ENCODE peak calls at places on chromosome 14, in eight cellular contexts. G is kidney, F is left lung, Y is transverse colon, M is fibroblast of lung, P is A549, E is psoas muscle, W is tibial artery. U is an unnamed sample.

GRCh38 chr14:98864211-98864610 is 407.8 kb downstream of the BCL11B start:
- DNase-seq in M (no peak), P (no peak), G (no peak), E (no peak), Y (no peak), F (no peak), W (no peak), U (no peak)

GRCh38 chr14:63938198-63939005 is 85.6 kb downstream of the SYNE2 start:
- DNase-seq in Y (no peak), P (no peak), G (peak; percentile 74), M (no peak), W (no peak), E (no peak), F (no peak), U (no peak)

GRCh38 chr14:73886449-73887115 is at the start of gene ZNF410:
- DNase-seq in G (peak; percentile 98), P (peak; percentile 97), F (peak; percentile 96), M (peak; percentile 98), W (peak; percentile 94), Y (peak; percentile 94), E (peak; percentile 95), U (peak; percentile 94)

GRCh38 chr14:98345186-98345585 is 926.8 kb downstream of the BCL11B start:
- DNase-seq in F (no peak), Y (no peak), M (no peak), E (no peak), G (no peak), P (no peak), W (no peak), U (no peak)

GRCh38 chr14:81388236-81388801 is 11.8 kb downstream of the STON2 start:
- DNase-seq in M (no peak), Y (no peak), E (no peak), P (no peak), F (no peak), W (no peak), G (no peak), U (no peak)

GRCh38 chr14:55454264-55455151 is 14.1 kb upstream of the TBPL2 start:
- DNase-seq in M (peak; percentile 73), W (peak; percentile 33), F (no peak), P (peak; percentile 55), Y (peak; percentile 68), E (no peak), G (no peak), U (peak; percentile 52)

GRCh38 chr14:91898256-91898843 is 31.0 kb upstream of the TC2N start:
- DNase-seq in Y (no peak), M (peak; percentile 25), W (no peak), G (no peak), F (no peak), E (no peak), P (no peak), U (no peak)

GRCh38 chr14:41597647-41598046 is 9.0 kb upstream of the LRFN5 start:
- DNase-seq in W (no peak), F (no peak), E (peak; percentile 6), M (no peak), Y (no peak), P (no peak), G (peak; percentile 27), U (no peak)

GRCh38 chr14:54599932-54600331 is 33.0 kb downstream of the SAMD4A start:
- DNase-seq in E (no peak), G (no peak), P (no peak), M (no peak), W (no peak), F (no peak), Y (no peak), U (no peak)

GRCh38 chr14:25381498-25381897 is 331.6 kb upstream of the STXBP6 start:
- DNase-seq in F (no peak), M (no peak), W (no peak), E (no peak), P (peak; percentile 12), Y (no peak), G (no peak), U (no peak)

GRCh38 chr14:100780646-100781355 is 45.1 kb upstream of the MEG3 start:
- DNase-seq in P (no peak), F (no peak), Y (peak; percentile 2), G (no peak), M (no peak), E (no peak), W (no peak), U (no peak)

GRCh38 chr14:91326514-91326832 is 82.0 kb upstream of the GPR68 start:
- DNase-seq in E (no peak), P (no peak), M (no peak), G (no peak), W (no peak), Y (no peak), F (no peak), U (no peak)

GRCh38 chr14:65080954-65081747 is 21.2 kb downstream of the MAX start:
- DNase-seq in Y (peak; percentile 84), G (no peak), W (no peak), E (no peak), P (no peak), M (no peak), F (no peak), U (no peak)

DNA sequence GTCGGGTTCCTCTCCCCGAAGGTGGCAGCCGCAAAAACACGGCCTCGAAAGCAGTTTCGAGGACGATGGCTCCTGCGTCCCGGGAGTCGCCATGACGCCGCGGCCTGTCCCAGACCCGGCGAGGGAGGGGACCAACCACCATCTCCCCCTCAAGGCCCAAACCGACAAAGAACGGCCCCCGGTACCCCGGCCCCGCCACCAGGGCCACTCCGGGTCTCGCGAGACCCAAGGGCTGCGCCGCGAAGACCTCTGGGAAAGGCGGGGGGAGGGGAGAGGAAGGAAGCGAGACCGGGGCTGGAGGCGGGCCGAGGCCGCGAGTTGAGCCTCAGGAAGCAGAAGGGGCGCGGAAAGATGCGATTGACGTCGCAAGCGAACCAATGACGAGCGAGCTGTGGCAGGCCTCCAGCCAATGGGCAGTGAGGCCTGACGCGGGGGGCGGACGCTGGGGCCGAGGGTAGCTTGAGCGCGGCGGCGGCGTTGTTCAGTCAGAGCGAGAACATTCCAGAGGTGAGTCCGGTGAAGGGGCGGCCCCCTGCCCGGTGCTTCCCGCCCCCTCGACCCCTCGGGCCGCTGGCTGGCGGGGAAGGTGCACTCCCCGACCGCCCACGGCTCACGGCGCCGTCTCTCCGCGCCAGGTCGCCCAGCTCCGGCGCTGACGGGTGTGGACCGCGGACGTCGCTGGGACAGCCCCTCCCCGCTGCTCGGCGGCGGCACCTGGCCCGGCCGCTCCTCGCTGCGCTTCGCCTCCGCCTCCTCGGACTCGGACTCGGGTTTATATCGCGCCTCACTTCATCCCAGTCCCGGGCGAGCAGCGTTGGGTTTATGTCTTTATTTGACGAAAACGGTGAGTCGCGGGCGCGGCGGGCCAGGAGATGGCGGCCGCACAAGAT is at the start of gene EIF5:
- DNase-seq in Y (peak; percentile 99), F (peak; percentile 99), G (peak; percentile 100), P (peak; percentile 99), E (peak; percentile 99), W (peak; percentile 98), M (peak; percentile 99), U (peak; percentile 97)
- TF ChIP-seq CTCF in Y (peak; percentile 87), F (no peak), G (peak; percentile 21), P (no peak), E (peak; percentile 24), W (peak; percentile 72), M (no peak), U (peak; percentile 23)

DNA sequence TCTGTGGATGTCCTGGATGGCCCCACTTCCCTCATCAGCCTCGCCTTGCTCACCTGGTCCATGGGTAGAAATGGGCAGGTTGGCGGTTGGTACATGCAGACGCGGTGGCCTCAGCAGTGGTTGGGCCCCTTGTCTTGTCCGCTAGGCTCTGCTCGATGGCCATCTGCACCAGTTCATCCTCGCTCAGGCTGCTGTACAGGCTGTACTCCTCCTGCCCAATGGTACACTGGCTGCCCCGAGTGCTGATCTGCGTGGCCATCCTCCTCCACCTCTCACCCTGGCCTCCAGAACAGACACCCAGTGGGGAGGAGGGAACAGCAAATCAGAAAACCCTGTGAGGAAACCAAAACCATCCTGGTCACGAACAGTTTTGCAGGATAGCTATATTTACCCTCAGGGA is 12.1 kb downstream of the ASB2 start:
- DNase-seq in Y (no peak), P (no peak), F (no peak), W (no peak), G (peak; percentile 49), M (no peak), E (no peak), U (no peak)
- H3K27ac ChIP-seq in Y (peak overlapping the region; percentile 73), P (no peak overlapping the region), F (no peak overlapping the region), W (peak overlapping the region; percentile 89), G (no peak overlapping the region), M (no peak overlapping the region), E (peak overlapping the region; percentile 98), U (no peak overlapping the region)

GRCh38 chr14:38238881-38239280 is 17.0 kb downstream of the CLEC14A start:
- DNase-seq in Y (no peak), W (no peak), G (no peak), M (no peak), F (no peak), E (no peak), P (no peak), U (no peak)

GRCh38 chr14:38238332-38238731 is 17.6 kb downstream of the CLEC14A start:
- DNase-seq in G (no peak), P (no peak), W (no peak), Y (no peak), E (no peak), F (no peak), M (peak; percentile 61), U (peak; percentile 7)

DNA sequence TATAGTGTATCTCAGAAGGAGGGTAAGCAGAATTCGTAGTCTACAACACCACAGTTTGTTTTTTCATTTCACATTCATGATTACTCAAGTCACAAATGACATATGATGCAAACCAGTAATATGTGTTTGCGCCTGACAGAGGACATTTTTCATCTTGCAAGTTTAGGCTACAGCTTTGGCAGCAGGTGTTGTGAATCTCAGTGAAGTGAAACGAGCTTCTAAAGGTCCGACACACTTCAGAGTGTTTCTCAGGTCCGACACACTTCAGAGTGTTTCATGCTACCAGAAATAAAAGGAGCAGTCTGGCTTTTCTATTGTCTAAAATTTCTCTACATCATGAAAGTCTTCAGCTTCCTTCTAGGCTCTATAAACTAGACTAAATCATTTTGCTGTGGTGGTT is 22.7 kb downstream of the CLEC14A start:
- DNase-seq in E (no peak), M (no peak), G (no peak), W (no peak), P (no peak), Y (no peak), F (no peak), U (no peak)
- H3K4me3 ChIP-seq in E (no peak overlapping the region), M (no peak overlapping the region), G (no peak overlapping the region), W (no peak overlapping the region), P (no peak overlapping the region), Y (no peak overlapping the region), F (no peak overlapping the region), U (no peak overlapping the region)

GRCh38 chr14:21063479-21063878 is 5.9 kb downstream of the RNASE8 start:
- DNase-seq in W (no peak), Y (peak; percentile 4), M (peak; percentile 66), G (no peak), F (no peak), E (peak; percentile 47), P (no peak), U (peak; percentile 54)

GRCh38 chr14:21069388-21070082 is 569 bp upstream of the ARHGEF40 start:
- DNase-seq in P (no peak), G (peak; percentile 73), E (peak; percentile 47), F (no peak), W (peak; percentile 44), M (peak; percentile 23), Y (no peak), U (no peak)

GRCh38 chr14:21070083-21070609 is at the start of gene ARHGEF40:
- DNase-seq in Y (peak; percentile 69), F (no peak), G (peak; percentile 89), M (peak; percentile 41), E (peak; percentile 75), P (no peak), W (peak; percentile 61), U (no peak)

GRCh38 chr14:21068521-21069387 is 1.4 kb upstream of the ARHGEF40 start:
- DNase-seq in P (peak; percentile 53), Y (peak; percentile 71), W (peak; percentile 70), M (peak; percentile 61), G (peak; percentile 79), E (peak; percentile 52), F (no peak), U (no peak)

GRCh38 chr14:21066882-21067502 is 3.1 kb upstream of the ARHGEF40 start:
- DNase-seq in G (no peak), Y (no peak), E (no peak), M (peak; percentile 14), P (peak; percentile 41), F (no peak), W (no peak), U (no peak)
- TF ChIP-seq CTCF in G (no peak), Y (no peak), E (no peak), M (no peak), P (peak; percentile 48), F (no peak), W (no peak), U (peak; percentile 33)

U was measured in AG04450.